ENCODE peak calls at places on chromosomes 5 and 9, in four cellular contexts. One of them, this sample, is unnamed.
A peak's percentile ranks its signal among the peaks of the same experiment; 100 is the strongest.

GRCh38 chr5:135204151-135204600 is 170.1 kb upstream of the PITX1 start:
- DNase-seq in astrocyte of the spinal cord: peak; percentile 65
- DNase-seq in HT1080: peak; percentile 16
- DNase-seq in globus pallidus: no peak
- DNase-seq in this sample: no peak

GRCh38 chr5:97726106-97726505 is 543.1 kb upstream of the RIOK2 start:
- DNase-seq in astrocyte of the spinal cord: no peak
- DNase-seq in HT1080: peak; percentile 29
- DNase-seq in globus pallidus: no peak
- DNase-seq in this sample: no peak

GRCh38 chr9:14379280-14379679 is 65.3 kb upstream of the NFIB start:
- DNase-seq in astrocyte of the spinal cord: no peak
- DNase-seq in HT1080: no peak
- DNase-seq in globus pallidus: no peak
- DNase-seq in this sample: no peak

GRCh38 chr5:43155394-43156096 is 34.8 kb downstream of the ZNF131 start:
- DNase-seq in astrocyte of the spinal cord: no peak
- DNase-seq in HT1080: no peak
- DNase-seq in globus pallidus: no peak
- DNase-seq in this sample: no peak

GRCh38 chr5:133273661-133274596 is 222.1 kb downstream of the HSPA4 start:
- DNase-seq in astrocyte of the spinal cord: peak; percentile 59
- DNase-seq in HT1080: peak; percentile 83
- DNase-seq in globus pallidus: no peak
- DNase-seq in this sample: no peak

GRCh38 chr5:81422671-81423070 is 28.7 kb upstream of the ACOT12 start:
- DNase-seq in astrocyte of the spinal cord: peak; percentile 80
- DNase-seq in HT1080: no peak
- DNase-seq in globus pallidus: no peak
- DNase-seq in this sample: no peak

GRCh38 chr5:52007230-52007858 is 624.1 kb downstream of the ISL1 start:
- DNase-seq in astrocyte of the spinal cord: peak; percentile 40
- DNase-seq in HT1080: peak; percentile 30
- DNase-seq in globus pallidus: peak; percentile 30
- DNase-seq in this sample: peak; percentile 21

GRCh38 chr5:175383350-175383749 is 60.6 kb downstream of the DRD1 start:
- DNase-seq in astrocyte of the spinal cord: peak; percentile 73
- DNase-seq in HT1080: peak; percentile 15
- DNase-seq in globus pallidus: peak; percentile 53
- DNase-seq in this sample: no peak

GRCh38 chr9:4339783-4340335 is 40.0 kb upstream of the GLIS3 start:
- DNase-seq in astrocyte of the spinal cord: no peak
- DNase-seq in HT1080: no peak
- DNase-seq in globus pallidus: no peak
- DNase-seq in this sample: no peak

GRCh38 chr9:126097679-126098078 is 228.9 kb upstream of the MVB12B start:
- DNase-seq in astrocyte of the spinal cord: no peak
- DNase-seq in HT1080: no peak
- DNase-seq in globus pallidus: no peak
- DNase-seq in this sample: no peak

GRCh38 chr5:4674176-4674575 is 466.0 kb upstream of the ADAMTS16 start:
- DNase-seq in astrocyte of the spinal cord: peak; percentile 21
- DNase-seq in HT1080: no peak
- DNase-seq in globus pallidus: no peak
- DNase-seq in this sample: no peak

GRCh38 chr5:81719743-81720142 is 31.2 kb downstream of the SSBP2 start:
- DNase-seq in astrocyte of the spinal cord: no peak
- DNase-seq in HT1080: no peak
- DNase-seq in globus pallidus: no peak
- DNase-seq in this sample: no peak

GRCh38 chr9:123225374-123225813 is 43.0 kb downstream of the STRBP start:
- DNase-seq in astrocyte of the spinal cord: peak; percentile 72
- DNase-seq in HT1080: peak; percentile 84
- DNase-seq in globus pallidus: peak; percentile 14
- DNase-seq in this sample: no peak

GRCh38 chr5:1723957-1724821 is 75.4 kb downstream of the MRPL36 start:
- DNase-seq in astrocyte of the spinal cord: no peak
- DNase-seq in HT1080: no peak
- DNase-seq in globus pallidus: no peak
- DNase-seq in this sample: no peak

GRCh38 chr5:73007051-73007450 is 51.2 kb downstream of the FCHO2 start:
- DNase-seq in astrocyte of the spinal cord: no peak
- DNase-seq in HT1080: no peak
- DNase-seq in globus pallidus: no peak
- DNase-seq in this sample: no peak

GRCh38 chr9:127038531-127038930 is 83.9 kb downstream of the ANGPTL2 start:
- DNase-seq in astrocyte of the spinal cord: no peak
- DNase-seq in HT1080: no peak
- DNase-seq in globus pallidus: no peak
- DNase-seq in this sample: no peak

GRCh38 chr9:76701441-76702031 is 62.7 kb upstream of the PCA3 start:
- DNase-seq in astrocyte of the spinal cord: peak; percentile 78
- DNase-seq in HT1080: no peak
- DNase-seq in globus pallidus: no peak
- DNase-seq in this sample: no peak

GRCh38 chr5:76811214-76811613 is 7.6 kb upstream of the F2RL1 start:
- DNase-seq in astrocyte of the spinal cord: peak; percentile 45
- DNase-seq in HT1080: peak; percentile 79
- DNase-seq in globus pallidus: no peak
- DNase-seq in this sample: no peak

GRCh38 chr5:74371621-74372020 is 268.9 kb downstream of the ENC1 start:
- DNase-seq in astrocyte of the spinal cord: no peak
- DNase-seq in HT1080: no peak
- DNase-seq in globus pallidus: no peak
- DNase-seq in this sample: no peak

GRCh38 chr9:34825780-34826179 is 115.8 kb upstream of the CCL21 start:
- DNase-seq in astrocyte of the spinal cord: no peak
- DNase-seq in HT1080: no peak
- DNase-seq in globus pallidus: no peak
- DNase-seq in this sample: no peak

GRCh38 chr9:93032545-93032944 is 26.0 kb upstream of the SUSD3 start:
- DNase-seq in astrocyte of the spinal cord: no peak
- DNase-seq in HT1080: no peak
- DNase-seq in globus pallidus: no peak
- DNase-seq in this sample: no peak

GRCh38 chr5:143142596-143143435 is 260.7 kb downstream of the NR3C1 start:
- DNase-seq in astrocyte of the spinal cord: peak; percentile 29
- DNase-seq in HT1080: no peak
- DNase-seq in globus pallidus: no peak
- DNase-seq in this sample: peak; percentile 83

This sample was measured in SHP77 treated with DMSO at 0.1 percent for 48 hours.